ENCODE peak calls at places on chromosomes 3 and 15, in five cellular contexts. One of them, this sample, is unnamed.

GRCh38 chr15:62020576-62021160 is 39.6 kb downstream of the VPS13C start:
- DNase-seq in IMR-90: peak; percentile 54
- DNase-seq in mesenchymal stem cell: no peak
- DNase-seq in H9: no peak
- DNase-seq in H1: no peak
- DNase-seq in this sample: no peak

GRCh38 chr3:122992628-122993570 is 34.7 kb downstream of the SEMA5B start:
- DNase-seq in IMR-90: no peak
- DNase-seq in mesenchymal stem cell: no peak
- DNase-seq in H9: no peak
- DNase-seq in H1: no peak
- DNase-seq in this sample: no peak

GRCh38 chr3:125125822-125126245 is 70.0 kb upstream of the HEG1 start:
- DNase-seq in IMR-90: peak; percentile 95
- DNase-seq in mesenchymal stem cell: peak; percentile 99
- DNase-seq in H9: no peak
- DNase-seq in H1: no peak
- DNase-seq in this sample: no peak

GRCh38 chr3:124882749-124883148 is 4.4 kb downstream of the ITGB5 start:
- DNase-seq in IMR-90: peak; percentile 12
- DNase-seq in mesenchymal stem cell: peak; percentile 60
- DNase-seq in H9: no peak
- DNase-seq in H1: no peak
- DNase-seq in this sample: peak; percentile 67

GRCh38 chr3:189278211-189278610 is 106.4 kb downstream of the TPRG1 start:
- DNase-seq in IMR-90: no peak
- DNase-seq in mesenchymal stem cell: no peak
- DNase-seq in H9: no peak
- DNase-seq in H1: no peak
- DNase-seq in this sample: no peak

GRCh38 chr15:71329509-71330260 is 214.4 kb downstream of the THSD4 start:
- DNase-seq in IMR-90: peak; percentile 46
- DNase-seq in mesenchymal stem cell: peak; percentile 22
- DNase-seq in H9: no peak
- DNase-seq in H1: no peak
- DNase-seq in this sample: no peak

GRCh38 chr3:38115645-38116427 is 21.1 kb downstream of the ACAA1 start:
- DNase-seq in IMR-90: no peak
- DNase-seq in mesenchymal stem cell: no peak
- DNase-seq in H9: no peak
- DNase-seq in H1: no peak
- DNase-seq in this sample: no peak

GRCh38 chr15:43230640-43231115 is 9.9 kb upstream of the EPB42 start:
- DNase-seq in IMR-90: no peak
- DNase-seq in mesenchymal stem cell: peak; percentile 77
- DNase-seq in H9: no peak
- DNase-seq in H1: no peak
- DNase-seq in this sample: no peak

GRCh38 chr3:195237981-195238625 is 32.9 kb downstream of the XXYLT1 start:
- DNase-seq in IMR-90: no peak
- DNase-seq in mesenchymal stem cell: no peak
- DNase-seq in H9: no peak
- DNase-seq in H1: peak; percentile 43
- DNase-seq in this sample: no peak

GRCh38 chr3:197718904-197719303 is 17.8 kb downstream of the RUBCN start:
- DNase-seq in IMR-90: peak; percentile 96
- DNase-seq in mesenchymal stem cell: peak; percentile 86
- DNase-seq in H9: no peak
- DNase-seq in H1: no peak
- DNase-seq in this sample: no peak

GRCh38 chr3:58336135-58336882 is 3.6 kb downstream of the PXK start:
- DNase-seq in IMR-90: peak; percentile 89
- DNase-seq in mesenchymal stem cell: peak; percentile 87
- DNase-seq in H9: no peak
- DNase-seq in H1: no peak
- DNase-seq in this sample: no peak

GRCh38 chr3:136193273-136194043 is 2.7 kb downstream of the MSL2 start:
- DNase-seq in IMR-90: no peak
- DNase-seq in mesenchymal stem cell: peak; percentile 28
- DNase-seq in H9: no peak
- DNase-seq in H1: no peak
- DNase-seq in this sample: no peak

GRCh38 chr3:51779137-51779536 is at the start of gene IQCF6:
- DNase-seq in IMR-90: no peak
- DNase-seq in mesenchymal stem cell: no peak
- DNase-seq in H9: no peak
- DNase-seq in H1: no peak
- DNase-seq in this sample: no peak

GRCh38 chr3:107061466-107061865 is 315.8 kb upstream of the CCDC54 start:
- DNase-seq in IMR-90: peak; percentile 10
- DNase-seq in mesenchymal stem cell: no peak
- DNase-seq in H9: no peak
- DNase-seq in H1: no peak
- DNase-seq in this sample: no peak

GRCh38 chr3:71908001-71908400 is 123.1 kb upstream of the PROK2 start:
- DNase-seq in IMR-90: no peak
- DNase-seq in mesenchymal stem cell: no peak
- DNase-seq in H9: no peak
- DNase-seq in H1: no peak
- DNase-seq in this sample: no peak

GRCh38 chr3:177778633-177779032 is 581.4 kb upstream of the TBL1XR1 start:
- DNase-seq in IMR-90: no peak
- DNase-seq in mesenchymal stem cell: no peak
- DNase-seq in H9: no peak
- DNase-seq in H1: no peak
- DNase-seq in this sample: no peak

GRCh38 chr15:64975390-64975789 is 14.3 kb downstream of the SPG21 start:
- DNase-seq in IMR-90: peak; percentile 12
- DNase-seq in mesenchymal stem cell: no peak
- DNase-seq in H9: no peak
- DNase-seq in H1: no peak
- DNase-seq in this sample: no peak

GRCh38 chr3:17894434-17895060 is 152.1 kb upstream of the TBC1D5 start:
- DNase-seq in IMR-90: peak; percentile 45
- DNase-seq in mesenchymal stem cell: peak; percentile 27
- DNase-seq in H9: peak; percentile 73
- DNase-seq in H1: peak; percentile 79
- DNase-seq in this sample: peak; percentile 54

GRCh38 chr15:66679657-66680108 is 22.4 kb upstream of the SMAD6 start:
- DNase-seq in IMR-90: peak; percentile 20
- DNase-seq in mesenchymal stem cell: peak; percentile 82
- DNase-seq in H9: peak; percentile 46
- DNase-seq in H1: peak; percentile 71
- DNase-seq in this sample: no peak

GRCh38 chr3:48899298-48899697 is 616 bp upstream of the SLC25A20 start:
- DNase-seq in IMR-90: no peak
- DNase-seq in mesenchymal stem cell: peak; percentile 9
- DNase-seq in H9: no peak
- DNase-seq in H1: no peak
- DNase-seq in this sample: no peak

GRCh38 chr15:23910030-23910429 is 222.9 kb upstream of the NDN start:
- DNase-seq in IMR-90: no peak
- DNase-seq in mesenchymal stem cell: no peak
- DNase-seq in H9: no peak
- DNase-seq in H1: no peak
- DNase-seq in this sample: no peak

GRCh38 chr3:69720824-69721223 is 18.4 kb upstream of the MITF start:
- DNase-seq in IMR-90: no peak
- DNase-seq in mesenchymal stem cell: no peak
- DNase-seq in H9: no peak
- DNase-seq in H1: no peak
- DNase-seq in this sample: no peak

GRCh38 chr3:45464336-45464809 is 76.0 kb downstream of the LARS2 start:
- DNase-seq in IMR-90: peak; percentile 18
- DNase-seq in mesenchymal stem cell: peak; percentile 47
- DNase-seq in H9: peak; percentile 64
- DNase-seq in H1: peak; percentile 59
- DNase-seq in this sample: peak; percentile 82

GRCh38 chr3:114307222-114307840 is 13.5 kb downstream of the TIGIT start:
- DNase-seq in IMR-90: no peak
- DNase-seq in mesenchymal stem cell: no peak
- DNase-seq in H9: no peak
- DNase-seq in H1: no peak
- DNase-seq in this sample: no peak

GRCh38 chr3:70000563-70001081 is 1.1 kb downstream of the SAMMSON start:
- DNase-seq in IMR-90: peak; percentile 20
- DNase-seq in mesenchymal stem cell: peak; percentile 53
- DNase-seq in H9: no peak
- DNase-seq in H1: no peak
- DNase-seq in this sample: peak; percentile 11

GRCh38 chr3:14210843-14211594 is 32.4 kb downstream of the LSM3 start:
- DNase-seq in IMR-90: peak; percentile 87
- DNase-seq in mesenchymal stem cell: peak; percentile 75
- DNase-seq in H9: no peak
- DNase-seq in H1: no peak
- DNase-seq in this sample: no peak

GRCh38 chr3:17771177-17772048 is 29.0 kb upstream of the TBC1D5 start:
- DNase-seq in IMR-90: no peak
- DNase-seq in mesenchymal stem cell: peak; percentile 7
- DNase-seq in H9: no peak
- DNase-seq in H1: no peak
- DNase-seq in this sample: no peak

GRCh38 chr3:168152149-168152548 is 56.4 kb upstream of the GOLIM4 start:
- DNase-seq in IMR-90: no peak
- DNase-seq in mesenchymal stem cell: no peak
- DNase-seq in H9: no peak
- DNase-seq in H1: no peak
- DNase-seq in this sample: no peak

GRCh38 chr15:57922780-57923179 is 142.7 kb downstream of the ALDH1A2 start:
- DNase-seq in IMR-90: no peak
- DNase-seq in mesenchymal stem cell: no peak
- DNase-seq in H9: no peak
- DNase-seq in H1: no peak
- DNase-seq in this sample: no peak

GRCh38 chr15:60418095-60418494 is 20.3 kb upstream of the ANXA2 start:
- DNase-seq in IMR-90: no peak
- DNase-seq in mesenchymal stem cell: no peak
- DNase-seq in H9: no peak
- DNase-seq in H1: no peak
- DNase-seq in this sample: no peak

GRCh38 chr3:114858329-114858728 is 288.8 kb downstream of the ZBTB20 start:
- DNase-seq in IMR-90: no peak
- DNase-seq in mesenchymal stem cell: no peak
- DNase-seq in H9: no peak
- DNase-seq in H1: no peak
- DNase-seq in this sample: no peak

GRCh38 chr3:191695815-191696153 is 234.8 kb downstream of the PYDC2 start:
- DNase-seq in IMR-90: no peak
- DNase-seq in mesenchymal stem cell: no peak
- DNase-seq in H9: no peak
- DNase-seq in H1: no peak
- DNase-seq in this sample: no peak

GRCh38 chr3:191696356-191696755 is 235.4 kb downstream of the PYDC2 start:
- DNase-seq in IMR-90: no peak
- DNase-seq in mesenchymal stem cell: no peak
- DNase-seq in H9: no peak
- DNase-seq in H1: no peak
- DNase-seq in this sample: no peak

GRCh38 chr3:191699546-191699945 is 238.6 kb downstream of the PYDC2 start:
- DNase-seq in IMR-90: no peak
- DNase-seq in mesenchymal stem cell: no peak
- DNase-seq in H9: no peak
- DNase-seq in H1: no peak
- DNase-seq in this sample: no peak

GRCh38 chr3:191695131-191695814 is 234.3 kb downstream of the PYDC2 start:
- DNase-seq in IMR-90: no peak
- DNase-seq in mesenchymal stem cell: no peak
- DNase-seq in H9: no peak
- DNase-seq in H1: no peak
- DNase-seq in this sample: no peak
- H2BK15ac ChIP-seq in IMR-90: no peak overlapping the region
- H2BK15ac ChIP-seq in mesenchymal stem cell: no peak overlapping the region
- H2BK15ac ChIP-seq in H9: no peak overlapping the region
- H2BK15ac ChIP-seq in H1: no peak overlapping the region
- H2BK15ac ChIP-seq in this sample: no peak overlapping the region

DNA sequence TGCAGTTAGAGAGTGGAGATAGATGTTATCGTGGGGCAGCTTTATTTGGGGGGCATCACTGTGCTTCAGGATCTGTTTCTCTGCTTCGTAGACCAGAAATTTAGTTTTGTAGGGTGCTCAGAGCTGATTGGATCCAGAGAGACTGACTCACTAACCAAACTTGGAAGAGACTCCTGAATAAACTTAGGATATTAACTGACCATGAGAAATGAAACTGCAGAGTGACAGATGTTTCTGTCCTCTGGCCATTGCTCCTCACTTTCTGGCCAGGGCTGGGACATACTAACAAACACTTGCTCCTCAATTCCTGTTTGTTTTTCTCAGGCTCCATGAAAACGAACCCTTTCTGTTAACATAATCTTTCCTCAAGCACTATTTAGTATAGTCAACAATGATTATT is 4.3 kb downstream of the ZNF592 start:
- DNase-seq in IMR-90: peak; percentile 50
- DNase-seq in mesenchymal stem cell: no peak
- DNase-seq in H9: no peak
- DNase-seq in H1: no peak
- DNase-seq in this sample: no peak
- H3K9ac ChIP-seq in IMR-90: no peak overlapping the region
- H3K9ac ChIP-seq in mesenchymal stem cell: peak overlapping the region; percentile 20
- H3K9ac ChIP-seq in H9: no peak overlapping the region
- H3K9ac ChIP-seq in H1: no peak overlapping the region
- H3K9ac ChIP-seq in this sample: no peak overlapping the region

GRCh38 chr3:129485681-129486056 is 42.8 kb upstream of the RHO start:
- DNase-seq in IMR-90: peak; percentile 94
- DNase-seq in mesenchymal stem cell: peak; percentile 93
- DNase-seq in H9: no peak
- DNase-seq in H1: no peak
- DNase-seq in this sample: no peak
- H3K14ac ChIP-seq in IMR-90: no peak overlapping the region
- H3K14ac ChIP-seq in mesenchymal stem cell: no peak overlapping the region
- H3K14ac ChIP-seq in H9: no peak overlapping the region
- H3K14ac ChIP-seq in H1: no peak overlapping the region
- H3K14ac ChIP-seq in this sample: no peak overlapping the region

GRCh38 chr3:184811999-184812844 is at the start of gene VPS8:
- DNase-seq in IMR-90: peak; percentile 93
- DNase-seq in mesenchymal stem cell: peak; percentile 95
- DNase-seq in H9: peak; percentile 95
- DNase-seq in H1: peak; percentile 94
- DNase-seq in this sample: peak; percentile 88
- H2BK15ac ChIP-seq in IMR-90: peak within 1 kb of the TSS; percentile 84
- H2BK15ac ChIP-seq in mesenchymal stem cell: peak within 1 kb of the TSS; percentile 21
- H2BK15ac ChIP-seq in H9: no peak within 1 kb of the TSS
- H2BK15ac ChIP-seq in H1: no peak within 1 kb of the TSS
- H2BK15ac ChIP-seq in this sample: no peak within 1 kb of the TSS

This sample was measured in neuronal stem cell.